ENCODE peak calls at places on chromosomes 16 and 17, in four cellular contexts. Q is neural progenitor cell, O is upper lobe of left lung, W is colonic mucosa. B is an unnamed sample.

GRCh38 chr16:89863741-89864391 is 9.5 kb upstream of the TCF25 start:
- DNase-seq in O (peak; percentile 64), Q (no peak), W (no peak), B (peak; percentile 33)

GRCh38 chr17:38598536-38598935 is 7.2 kb downstream of the SRCIN1 start:
- DNase-seq in O (peak; percentile 42), Q (peak; percentile 95), W (peak; percentile 75), B (peak; percentile 51)

GRCh38 chr16:19104591-19104990 is 9.2 kb upstream of the ITPRIPL2 start:
- DNase-seq in Q (peak; percentile 78), O (no peak), W (no peak), B (no peak)

GRCh38 chr16:83727018-83727417 is 80.8 kb upstream of the HSBP1 start:
- DNase-seq in W (no peak), Q (no peak), O (no peak), B (no peak)

GRCh38 chr16:88308441-88309173 is 74.2 kb upstream of the ZNF469 start:
- DNase-seq in O (no peak), Q (no peak), W (no peak), B (no peak)

GRCh38 chr17:7354262-7354781 is 634 bp upstream of the TMEM95 start:
- DNase-seq in Q (peak; percentile 62), O (no peak), W (peak; percentile 32), B (peak; percentile 90)

GRCh38 chr16:68093816-68094613 is 8.8 kb downstream of the NFATC3 start:
- DNase-seq in Q (peak; percentile 32), O (no peak), W (no peak), B (no peak)

GRCh38 chr16:72291121-72291520 is 119.2 kb upstream of the PMFBP1 start:
- DNase-seq in Q (no peak), W (no peak), O (no peak), B (no peak)

GRCh38 chr17:30239089-30239462 is 3.6 kb upstream of the SLC6A4 start:
- DNase-seq in O (no peak), W (no peak), Q (no peak), B (no peak)

GRCh38 chr17:59527931-59528330 is 37.5 kb upstream of the DHX40 start:
- DNase-seq in W (no peak), Q (no peak), O (no peak), B (no peak)

GRCh38 chr16:66949472-66949871 is 11.6 kb upstream of the CES3 start:
- DNase-seq in Q (no peak), O (no peak), W (no peak), B (no peak)

GRCh38 chr16:4344659-4345438 is 6.3 kb downstream of the PAM16 start:
- DNase-seq in W (no peak), Q (no peak), O (no peak), B (no peak)

GRCh38 chr17:21075739-21076085 is 32.9 kb upstream of the USP22 start:
- DNase-seq in Q (no peak), W (no peak), O (no peak), B (no peak)

GRCh38 chr16:89489040-89489721 is 1.2 kb downstream of the ANKRD11 start:
- DNase-seq in O (peak; percentile 93), Q (peak; percentile 86), W (peak; percentile 86), B (peak; percentile 76)

GRCh38 chr16:62256406-62256805 is 220.2 kb upstream of the CDH8 start:
- DNase-seq in W (no peak), Q (peak; percentile 40), O (no peak), B (peak; percentile 45)

GRCh38 chr17:42441717-42442565 is 16.7 kb upstream of the ATP6V0A1 start:
- DNase-seq in O (peak; percentile 50), Q (peak; percentile 29), W (peak; percentile 66), B (no peak)

GRCh38 chr17:3475155-3475808 is 515 bp upstream of the ASPA start:
- DNase-seq in O (no peak), Q (no peak), W (no peak), B (no peak)

GRCh38 chr17:76735586-76736348 is 1.4 kb downstream of the SRSF2 start:
- DNase-seq in W (no peak), O (no peak), Q (no peak), B (no peak)

GRCh38 chr17:76737676-76738467 is at the start of gene MFSD11:
- DNase-seq in O (peak; percentile 93), W (peak; percentile 91), Q (peak; percentile 98), B (peak; percentile 96)

GRCh38 chr17:76735006-76735405 is 2.1 kb downstream of the SRSF2 start:
- DNase-seq in W (no peak), Q (peak; percentile 16), O (no peak), B (no peak)

GRCh38 chr17:76737082-76737675 is at the start of gene SRSF2:
- DNase-seq in Q (peak; percentile 99), O (peak; percentile 98), W (peak; percentile 98), B (peak; percentile 99)

GRCh38 chr17:76736349-76737081 is 616 bp downstream of the SRSF2 start:
- DNase-seq in O (peak; percentile 80), Q (peak; percentile 91), W (peak; percentile 79), B (peak; percentile 40)
- TF ChIP-seq CTCF in O (no peak), Q (peak; percentile 36), W (no peak), B (no peak)

GRCh38 chr17:40176409-40177110 is 710 bp upstream of the RAPGEFL1 start:
- DNase-seq in Q (no peak), O (peak; percentile 83), W (peak; percentile 90), B (peak; percentile 92)

GRCh38 chr17:40175928-40176327 is 1.3 kb upstream of the RAPGEFL1 start:
- DNase-seq in O (no peak), Q (peak; percentile 70), W (no peak), B (no peak)

GRCh38 chr17:40173778-40174135 is 3.5 kb upstream of the RAPGEFL1 start:
- DNase-seq in Q (no peak), W (no peak), O (no peak), B (no peak)

GRCh38 chr17:40174528-40174927 is 2.7 kb upstream of the RAPGEFL1 start:
- DNase-seq in Q (peak; percentile 37), O (no peak), W (no peak), B (no peak)

DNA sequence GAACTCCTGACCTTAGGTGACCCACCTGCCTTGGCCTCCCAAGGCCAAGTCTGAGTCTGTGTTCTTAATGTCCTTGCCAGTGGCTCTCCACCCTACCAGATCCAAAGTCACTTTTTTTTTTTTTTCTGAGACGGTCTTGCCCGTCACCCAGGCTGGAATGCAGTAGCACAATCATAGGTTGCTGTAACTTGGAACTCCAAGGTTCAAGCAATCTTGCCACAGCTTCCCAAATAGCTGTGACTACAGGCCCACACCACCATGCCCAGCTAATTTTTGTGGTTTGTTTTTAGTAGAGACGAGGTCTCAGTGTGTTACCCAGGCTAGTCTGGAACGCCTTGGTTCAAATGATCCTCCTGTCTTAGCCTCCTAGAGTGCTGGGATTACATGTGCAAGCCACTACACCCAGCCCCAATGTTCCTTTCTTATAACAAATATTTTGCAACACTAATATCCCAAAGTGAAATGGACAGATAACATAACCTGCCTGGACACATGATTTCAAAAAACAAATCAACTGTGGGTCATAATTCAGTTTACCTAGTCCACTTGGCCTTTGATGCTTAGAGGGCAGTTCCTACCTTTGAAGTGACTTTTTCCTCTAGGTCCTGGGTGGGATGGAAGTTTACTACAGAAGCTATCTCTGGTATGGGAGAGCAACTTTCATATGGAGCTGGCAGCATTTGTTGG is 4.0 kb upstream of the RAPGEFL1 start:
- DNase-seq in O (no peak), Q (no peak), W (no peak), B (no peak)
- H3K27ac ChIP-seq in O (no peak overlapping the region), Q (no peak overlapping the region), W (no peak overlapping the region), B (no peak overlapping the region)

DNA sequence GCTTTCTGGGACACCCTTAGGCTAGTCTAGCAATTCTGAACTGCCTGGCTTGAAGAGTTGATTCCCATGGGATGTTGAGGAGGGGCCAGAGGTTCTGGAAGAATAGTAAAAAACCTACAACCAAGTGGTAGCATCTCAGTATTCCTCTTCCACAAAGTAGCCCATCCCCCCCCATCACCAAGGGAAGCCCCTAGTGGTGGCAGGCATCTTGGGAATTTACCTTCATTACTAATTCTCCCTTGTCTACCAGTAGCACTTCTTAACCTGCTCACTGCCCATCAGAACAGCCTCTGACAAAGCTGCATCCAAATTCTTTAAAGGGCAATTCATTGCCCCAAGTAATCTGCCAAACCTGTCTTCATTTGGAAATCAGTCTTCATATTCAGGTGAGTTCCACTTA is 12.8 kb upstream of the RAB11FIP4 start:
- DNase-seq in O (no peak), Q (peak; percentile 39), W (no peak), B (no peak)
- TF ChIP-seq CTCF in O (no peak), Q (peak; percentile 38), W (no peak), B (no peak)

GRCh38 chr17:9811086-9811485 is 10.8 kb downstream of the GSG1L2 start:
- DNase-seq in O (no peak), W (no peak), Q (no peak), B (peak; percentile 61)

GRCh38 chr17:9813166-9813565 is 8.7 kb downstream of the GSG1L2 start:
- DNase-seq in W (no peak), Q (no peak), O (no peak), B (no peak)

GRCh38 chr17:9809409-9809808 is 12.5 kb downstream of the GSG1L2 start:
- DNase-seq in O (no peak), W (no peak), Q (no peak), B (no peak)

GRCh38 chr17:9811537-9811936 is 10.3 kb downstream of the GSG1L2 start:
- DNase-seq in O (no peak), W (no peak), Q (no peak), B (no peak)

DNA sequence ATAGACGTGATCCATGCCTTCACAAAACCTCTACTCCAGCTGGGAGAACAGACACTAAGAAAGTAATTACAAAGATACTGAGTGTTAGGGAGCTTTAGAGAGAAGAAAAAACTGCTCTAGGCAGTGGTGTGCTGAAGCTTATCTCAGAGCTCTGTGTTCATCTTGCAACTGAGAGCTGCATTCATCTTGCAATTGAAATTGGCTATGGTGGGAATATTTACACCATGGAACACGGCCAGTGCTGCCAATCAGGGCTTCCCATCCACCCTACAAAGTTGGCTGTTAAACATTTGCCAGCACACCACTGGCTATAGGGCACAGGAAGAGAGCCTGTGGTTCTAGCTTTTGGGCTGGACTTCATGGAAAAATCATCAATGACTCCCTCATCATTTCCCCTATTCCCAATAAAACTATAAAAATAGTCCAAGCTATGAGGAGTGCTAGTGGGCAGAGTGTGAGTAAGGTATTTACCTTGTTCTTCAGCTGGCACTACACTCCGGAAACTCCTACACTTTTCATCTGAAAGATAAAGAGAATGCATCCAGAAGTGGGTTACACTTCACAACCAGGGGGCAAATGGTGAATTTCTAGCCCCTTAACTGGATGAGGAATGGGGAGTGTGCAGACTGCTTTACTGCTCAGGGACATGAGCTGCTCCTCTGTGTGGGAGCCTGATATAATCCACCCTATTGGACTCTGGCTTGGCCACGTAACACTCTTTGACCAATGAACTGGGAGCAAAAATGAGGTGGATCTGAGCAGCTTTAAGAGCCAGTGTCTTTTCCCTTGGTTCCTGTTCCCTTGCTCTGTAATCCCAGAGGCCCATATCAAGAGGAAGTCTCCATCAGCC is 11.6 kb downstream of the GSG1L2 start:
- DNase-seq in W (no peak), Q (no peak), O (no peak), B (no peak)
- H3K27ac ChIP-seq in W (no peak overlapping the region), Q (no peak overlapping the region), O (no peak overlapping the region), B (no peak overlapping the region)

DNA sequence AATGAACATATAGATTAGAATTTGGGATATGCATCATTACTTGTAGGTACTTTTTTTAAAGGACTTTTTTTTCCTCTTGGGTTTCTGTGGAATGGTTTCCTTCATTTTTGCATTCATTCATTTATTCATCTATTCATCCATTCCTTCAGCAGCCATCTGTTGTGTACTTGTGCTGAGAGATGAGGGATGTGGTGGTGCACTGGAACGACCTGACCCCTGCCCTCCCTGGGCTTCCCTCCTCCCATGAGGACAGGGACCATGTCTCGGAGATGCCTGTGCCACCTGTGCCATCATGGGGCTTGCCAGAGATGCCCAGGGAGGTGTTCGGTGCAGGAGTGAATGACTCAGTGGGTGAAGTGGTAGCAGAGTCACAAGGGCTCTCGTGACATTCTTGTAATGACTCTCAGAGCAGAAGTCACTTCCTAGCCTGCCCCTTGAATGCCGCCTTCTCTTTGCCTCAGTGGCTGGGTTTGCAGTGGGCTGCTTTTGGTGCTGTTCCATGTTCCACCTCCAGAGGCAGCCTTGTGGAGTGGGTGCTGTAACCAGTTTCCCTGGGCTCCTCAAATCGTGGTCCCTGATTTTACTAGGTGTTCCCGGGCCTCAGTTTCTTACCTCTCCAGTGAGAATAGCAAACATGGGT is 43.9 kb downstream of the CLEC16A start:
- DNase-seq in W (no peak), O (peak; percentile 72), Q (peak; percentile 35), B (no peak)
- TF ChIP-seq CTCF in W (peak; percentile 23), O (peak; percentile 41), Q (peak; percentile 53), B (no peak)